ENCODE peak calls at places on chromosome 9, in seven cellular contexts. Y is BE2C, D is heart right ventricle, T is pancreas, F is NT2/D1, O is endodermal cell, J is psoas muscle. U is an unnamed sample.

GRCh38 chr9:110875275-110875674 is 163.0 kb downstream of the LPAR1 start:
- DNase-seq in D (peak; percentile 34), Y (no peak), O (peak; percentile 86), J (peak; percentile 19), T (no peak), F (no peak), U (no peak)

GRCh38 chr9:85425153-85425611 is 316.6 kb downstream of the AGTPBP1 start:
- DNase-seq in Y (peak; percentile 82), D (peak; percentile 41), J (peak; percentile 37), F (peak; percentile 83), O (peak; percentile 98), T (peak; percentile 25), U (peak; percentile 28)

GRCh38 chr9:95749493-95749892 is 126.0 kb upstream of the ERCC6L2 start:
- DNase-seq in D (no peak), F (no peak), J (no peak), Y (no peak), T (no peak), O (no peak), U (no peak)

GRCh38 chr9:134553061-134553891 is 88.3 kb upstream of the COL5A1 start:
- DNase-seq in F (no peak), D (no peak), O (no peak), T (no peak), Y (peak; percentile 91), J (no peak), U (no peak)

GRCh38 chr9:20854444-20854843 is 170.4 kb downstream of the FOCAD start:
- DNase-seq in D (no peak), J (no peak), F (no peak), T (no peak), O (no peak), Y (no peak), U (peak; percentile 27)

GRCh38 chr9:72734631-72735030 is 213.2 kb downstream of the TMC1 start:
- DNase-seq in J (no peak), T (no peak), O (no peak), Y (no peak), F (no peak), D (no peak), U (no peak)

GRCh38 chr9:75499812-75500211 is 390.7 kb upstream of the PCSK5 start:
- DNase-seq in Y (no peak), D (no peak), T (no peak), J (no peak), O (no peak), F (no peak), U (no peak)

GRCh38 chr9:84339523-84339922 is 1.0 kb downstream of the SLC28A3 start:
- DNase-seq in T (no peak), D (no peak), F (no peak), O (no peak), J (no peak), Y (no peak), U (no peak)

GRCh38 chr9:126158591-126159519 is 167.8 kb upstream of the MVB12B start:
- DNase-seq in T (no peak), O (no peak), J (no peak), Y (no peak), F (no peak), D (no peak), U (no peak)

GRCh38 chr9:99050292-99050911 is 54.5 kb upstream of the TGFBR1 start:
- DNase-seq in Y (no peak), J (no peak), D (no peak), T (no peak), O (no peak), F (no peak), U (no peak)

DNA sequence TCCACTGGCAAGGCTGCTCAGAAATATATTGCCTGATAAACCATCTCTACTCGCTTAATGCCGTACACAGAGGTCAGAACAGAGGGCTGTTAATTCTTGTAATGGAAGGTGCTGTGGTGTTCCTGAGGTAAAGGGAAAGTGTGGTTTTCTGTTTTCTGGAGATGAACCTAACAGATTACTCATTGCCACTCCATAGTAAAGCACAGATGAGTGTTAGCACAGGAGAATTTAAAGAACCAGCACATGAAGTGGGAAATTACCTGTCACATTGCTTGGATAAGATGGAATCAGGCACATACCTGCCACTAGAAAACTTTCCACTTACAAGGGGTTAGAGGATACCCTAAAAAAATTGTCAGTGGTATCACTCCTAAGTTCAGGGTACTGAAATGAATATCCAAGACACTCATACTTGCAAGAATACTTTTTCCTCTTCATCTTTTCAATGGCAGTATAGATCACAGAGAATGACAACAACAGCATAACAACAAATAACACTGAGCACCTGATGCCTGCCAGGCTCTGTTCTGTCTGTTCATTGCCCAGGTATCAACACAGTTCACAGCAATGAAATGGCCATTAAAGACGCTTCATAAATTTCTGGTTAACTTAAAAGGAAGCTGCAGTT is 152.9 kb upstream of the GNA14 start:
- DNase-seq in O (no peak), T (no peak), J (no peak), F (no peak), D (no peak), Y (no peak), U (no peak)
- H3K9me3 ChIP-seq in O (no peaks in the 10 kb centered on the region), T (no peaks in the 10 kb centered on the region), J (no peaks in the 10 kb centered on the region), F (no peaks in the 10 kb centered on the region), D (no peaks in the 10 kb centered on the region), Y (no peaks in the 10 kb centered on the region), U (no peaks in the 10 kb centered on the region)

GRCh38 chr9:65411336-65411735 is 126.3 kb upstream of the FOXD4L5 start:
- DNase-seq in O (no peak), Y (no peak), D (no peak), F (no peak), T (no peak), J (no peak), U (no peak)
- H3K9me3 ChIP-seq in O (peaks cover 23% of the 10 kb centered on the region), Y (no peaks in the 10 kb centered on the region), D (no peaks in the 10 kb centered on the region), F (no peaks in the 10 kb centered on the region), T (no peaks in the 10 kb centered on the region), J (no peaks in the 10 kb centered on the region), U (no peaks in the 10 kb centered on the region)

GRCh38 chr9:114960276-114960675 is 29.9 kb upstream of the TNFSF8 start:
- DNase-seq in D (no peak), J (no peak), T (no peak), Y (no peak), O (no peak), F (no peak), U (no peak)
- H3K9me3 ChIP-seq in D (peaks cover 9% of the 10 kb centered on the region), J (no peaks in the 10 kb centered on the region), T (no peaks in the 10 kb centered on the region), Y (no peaks in the 10 kb centered on the region), O (peaks cover 58% of the 10 kb centered on the region), F (peaks cover 52% of the 10 kb centered on the region), U (no peaks in the 10 kb centered on the region)

GRCh38 chr9:8473226-8473625 is 673.6 kb upstream of the DMAC1 start:
- DNase-seq in D (no peak), O (no peak), T (no peak), Y (no peak), F (no peak), J (no peak), U (no peak)

DNA sequence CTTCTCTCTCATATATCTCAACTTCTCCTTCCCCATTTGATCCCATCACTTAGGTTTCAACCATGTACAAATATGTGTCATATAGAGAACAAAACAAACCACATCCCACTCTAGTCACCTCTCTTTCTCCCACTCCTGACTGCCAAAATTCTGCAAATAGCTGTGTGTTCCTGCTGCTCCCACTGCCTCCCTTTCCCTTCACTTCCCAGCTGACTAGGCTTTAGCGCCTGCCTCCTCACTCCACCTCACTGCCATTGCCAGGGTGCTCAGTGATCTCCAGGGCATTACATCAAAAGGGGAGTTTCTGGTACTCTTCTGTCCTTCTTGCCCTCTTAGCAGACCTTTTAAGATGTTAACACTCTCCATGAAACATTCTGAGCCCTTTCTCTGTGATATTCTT is 675.4 kb upstream of the DMAC1 start:
- DNase-seq in D (no peak), J (no peak), Y (no peak), F (no peak), T (no peak), O (no peak), U (no peak)
- H3K9me3 ChIP-seq in D (no peaks in the 10 kb centered on the region), J (no peaks in the 10 kb centered on the region), Y (no peaks in the 10 kb centered on the region), F (peaks cover 8% of the 10 kb centered on the region), T (no peaks in the 10 kb centered on the region), O (peaks cover 15% of the 10 kb centered on the region), U (no peaks in the 10 kb centered on the region)